ENCODE peak calls at places on chromosomes 12 and 14, in five cellular contexts. E is H1, P is HepG2, A is NT2/D1, T is GM12878. H is an unnamed sample.
A peak's percentile ranks its signal among the peaks of the same experiment; 100 is the strongest.

GRCh38 chr12:38316391-38317129 is at the start of gene ALG10B:
- DNase-seq in E (peak; percentile 92), P (peak; percentile 92), A (peak; percentile 93), T (peak; percentile 84), H (peak; percentile 79)

GRCh38 chr14:61934385-61934784 is 172.2 kb downstream of the SNAPC1 start:
- DNase-seq in E (no peak), P (no peak), A (no peak), T (no peak), H (no peak)

GRCh38 chr12:106359620-106360399 is 2.3 kb downstream of the POLR3B start:
- DNase-seq in E (no peak), P (peak; percentile 47), A (no peak), T (no peak), H (no peak)

GRCh38 chr14:105879503-105879866 is 353.1 kb downstream of the TMEM121 start:
- DNase-seq in E (no peak), P (no peak), A (no peak), T (no peak), H (no peak)

GRCh38 chr14:105974902-105975301 is 448.5 kb downstream of the TMEM121 start:
- DNase-seq in E (peak; percentile 37), P (peak; percentile 39), A (peak; percentile 11), T (no peak), H (peak; percentile 26)

GRCh38 chr14:51517116-51517515 is 134.6 kb upstream of the FRMD6 start:
- DNase-seq in E (no peak), P (no peak), A (no peak), T (no peak), H (no peak)

GRCh38 chr12:22312336-22312735 is 22.2 kb downstream of the ST8SIA1 start:
- DNase-seq in E (no peak), P (peak; percentile 5), A (no peak), T (no peak), H (no peak)

GRCh38 chr14:34692348-34692747 is 22.0 kb downstream of the CFL2 start:
- DNase-seq in E (no peak), P (no peak), A (no peak), T (no peak), H (no peak)

GRCh38 chr14:28344381-28344780 is 422.2 kb upstream of the FOXG1 start:
- DNase-seq in E (no peak), P (no peak), A (no peak), T (no peak), H (no peak)

GRCh38 chr14:81401420-81402122 is 1.4 kb upstream of the STON2 start:
- DNase-seq in E (no peak), P (no peak), A (no peak), T (no peak), H (no peak)

GRCh38 chr12:112908548-112908947 is 1.8 kb downstream of the OAS1 start:
- DNase-seq in E (no peak), P (no peak), A (no peak), T (no peak), H (no peak)

GRCh38 chr12:115835445-115835844 is 442.0 kb downstream of the MED13L start:
- DNase-seq in E (no peak), P (no peak), A (no peak), T (no peak), H (no peak)

DNA sequence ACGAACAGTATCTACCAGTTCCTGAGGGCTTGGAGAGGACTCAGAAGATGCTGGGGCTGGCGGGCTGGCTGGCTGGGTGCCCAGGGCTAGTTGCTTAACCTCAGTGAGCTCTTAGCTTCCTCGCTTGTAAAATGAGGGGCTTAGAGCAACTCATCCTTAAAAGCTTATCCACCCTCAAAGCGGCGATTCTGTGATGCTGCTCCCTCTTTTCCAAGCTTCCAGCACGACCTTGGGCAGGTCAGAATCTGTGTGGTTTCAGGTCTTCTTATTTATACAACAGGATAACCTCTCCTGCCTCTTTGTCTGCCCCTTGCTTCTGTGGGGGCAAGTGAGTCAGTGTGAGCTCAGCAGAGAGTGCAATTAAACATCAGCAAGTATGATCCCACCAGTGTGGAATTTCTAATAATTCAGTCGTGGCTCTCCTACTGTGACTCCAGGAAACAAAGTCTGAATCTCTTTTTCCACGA is 281.8 kb downstream of the KSR2 start:
- DNase-seq in E (no peak), P (peak; percentile 35), A (no peak), T (no peak), H (no peak)
- TF ChIP-seq SUZ12 in E (no peak), P (no peak), A (no peak), T (no peak), H (no peak)

GRCh38 chr12:34405286-34406227 is 383.3 kb downstream of the ALG10 start:
- DNase-seq in E (peak; percentile 6), P (no peak), A (no peak), T (no peak), H (peak; percentile 0)
- TF ChIP-seq SUZ12 in E (no peak), P (no peak), A (no peak), T (no peak), H (no peak)

GRCh38 chr12:29216266-29216665 is 67.2 kb downstream of the FAR2 start:
- DNase-seq in E (no peak), P (no peak), A (no peak), T (no peak), H (no peak)
- TF ChIP-seq SUZ12 in E (no peak), P (no peak), A (no peak), T (no peak), H (no peak)

DNA sequence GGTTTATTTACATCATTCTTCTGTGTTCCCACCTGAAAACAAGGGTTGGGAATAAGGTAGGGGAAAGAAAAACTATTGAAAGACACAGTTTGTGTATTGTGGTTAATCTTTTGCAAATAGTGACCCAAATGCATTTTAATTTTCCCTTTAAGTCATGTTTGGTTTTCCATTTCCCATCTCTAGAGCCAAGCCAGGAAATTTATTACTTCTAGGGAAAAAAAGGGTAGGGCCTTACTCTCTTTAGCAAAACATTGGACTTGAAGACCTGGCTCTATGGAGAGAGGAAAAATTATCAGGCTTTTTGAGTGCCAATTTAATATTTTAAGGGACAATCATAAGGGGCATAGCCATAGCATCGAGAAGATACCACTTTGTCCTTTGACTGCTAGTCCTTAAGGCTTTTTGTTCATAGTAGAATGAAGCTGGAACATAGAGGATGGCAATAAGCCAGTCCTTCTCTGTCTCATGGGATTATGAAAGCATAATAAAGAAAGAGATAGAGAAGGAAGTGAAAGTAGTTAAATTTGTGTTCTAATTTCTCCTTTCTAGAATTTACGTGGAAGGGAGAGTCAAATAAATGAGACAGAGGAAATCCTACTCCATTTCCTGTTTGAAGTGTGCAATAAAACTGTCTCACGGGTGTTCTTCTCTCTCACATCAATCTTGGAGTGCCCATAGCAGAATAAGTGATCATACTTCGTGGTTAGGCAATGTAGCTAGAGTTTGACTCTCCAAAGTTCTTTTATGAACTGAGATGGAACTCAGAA is 50.9 kb upstream of the PPFIA2 start:
- DNase-seq in E (no peak), P (no peak), A (no peak), T (peak; percentile 3), H (no peak)
- TF ChIP-seq SUZ12 in E (no peak), P (no peak), A (no peak), T (no peak), H (no peak)

GRCh38 chr14:60648169-60648933 is 926 bp downstream of the SIX1 start:
- DNase-seq in E (no peak), P (no peak), A (no peak), T (no peak), H (no peak)
- TF ChIP-seq SUZ12 in E (peak; percentile 60), P (no peak), A (peak; percentile 96), T (no peak), H (no peak)

DNA sequence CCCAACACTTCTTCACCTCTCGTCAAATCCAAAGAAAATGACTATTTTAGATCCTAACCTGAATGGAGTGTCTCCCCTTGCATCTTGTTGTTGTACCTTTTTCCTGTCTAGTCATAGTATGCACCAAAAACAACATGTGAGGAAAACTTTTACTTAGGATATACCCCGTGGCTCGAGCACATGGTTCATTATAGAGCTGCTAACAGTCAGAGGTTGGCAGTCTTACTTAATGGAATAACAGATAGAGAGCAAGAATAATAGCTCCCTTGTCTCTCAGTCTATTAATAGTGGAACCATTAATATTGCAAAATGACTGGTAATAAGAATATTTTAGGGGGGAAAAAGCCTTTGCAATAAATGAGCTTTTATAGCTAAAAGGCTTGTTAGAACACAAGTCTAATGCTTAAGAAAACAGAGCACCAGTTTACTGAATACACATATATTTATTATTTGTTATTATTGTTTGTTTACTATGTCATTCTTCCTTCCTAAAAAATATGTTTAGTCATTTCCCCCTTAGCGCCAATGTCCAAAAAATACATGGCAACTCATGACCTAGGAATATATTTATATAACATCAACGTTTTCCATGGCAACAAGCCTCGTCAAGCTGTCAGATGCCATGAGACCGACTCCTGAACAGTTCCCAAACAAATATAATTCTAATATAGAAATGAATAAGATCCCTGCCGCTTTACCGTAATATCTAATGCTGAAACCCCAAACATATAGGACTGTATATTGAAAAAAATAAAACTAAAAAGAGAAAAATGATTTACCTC is 592.4 kb downstream of the SOX5 start:
- DNase-seq in E (no peak), P (no peak), A (no peak), T (no peak), H (no peak)
- TF ChIP-seq SUZ12 in E (no peak), P (no peak), A (no peak), T (no peak), H (no peak)

DNA sequence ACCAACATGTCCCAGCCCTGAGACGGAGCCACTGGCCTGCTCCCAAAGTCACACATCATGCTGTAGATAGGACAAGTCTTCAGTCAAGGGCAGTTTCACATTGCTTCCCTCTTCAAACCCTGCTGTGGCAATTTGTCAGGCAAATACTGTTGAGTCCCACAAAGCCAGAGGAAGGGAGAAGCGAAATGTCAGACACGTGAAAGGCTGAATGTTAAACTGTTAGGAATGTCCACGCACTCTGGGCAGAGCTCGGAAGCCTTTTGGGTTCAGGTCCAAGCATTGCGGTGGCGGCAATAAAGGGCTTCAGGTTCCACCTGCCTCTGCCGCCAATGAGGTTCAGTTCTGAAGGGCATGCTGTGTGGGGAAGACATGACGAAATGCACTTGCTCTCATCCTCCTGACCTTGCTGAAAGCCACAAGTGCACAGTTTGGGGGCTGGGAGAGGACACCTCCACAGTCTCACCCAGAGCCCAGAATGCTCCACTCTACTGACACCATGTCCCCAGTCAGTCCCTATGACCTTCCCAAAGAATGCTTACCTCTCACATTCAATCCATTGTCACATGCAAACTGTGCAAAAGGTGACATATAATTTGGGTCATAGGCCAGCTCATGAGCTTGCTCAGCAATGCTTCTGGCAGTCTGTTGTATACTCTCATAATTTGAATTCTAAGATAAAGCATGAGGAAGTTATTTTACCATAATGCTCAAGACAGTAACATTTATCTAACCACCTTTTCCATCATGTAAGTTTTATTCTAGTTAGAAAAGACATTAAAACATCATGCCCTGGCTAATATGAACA is 35.7 kb downstream of the RAD9B start:
- DNase-seq in E (no peak), P (no peak), A (no peak), T (no peak), H (no peak)
- TF ChIP-seq SUZ12 in E (no peak), P (no peak), A (no peak), T (no peak), H (no peak)

H was measured in HEK293T.